ENCODE peak calls at places on chromosomes 11 and 22, in six cellular contexts. One of them, this sample, is unnamed.
A peak's percentile ranks its signal among the peaks of the same experiment; 100 is the strongest.

GRCh38 chr11:122430490-122430889 is 225.0 kb upstream of the UBASH3B start:
- DNase-seq in endothelial cell: no peak
- DNase-seq in iris pigment epithelial cell: no peak
- DNase-seq in H4: no peak
- DNase-seq in NCI-H1694 treated with DMSO at 0.1 percent for 48 hours: no peak
- DNase-seq in tibial artery: peak; percentile 39
- DNase-seq in this sample: no peak

GRCh38 chr11:63920126-63920869 is 3.3 kb upstream of the RCOR2 start:
- DNase-seq in endothelial cell: peak; percentile 30
- DNase-seq in iris pigment epithelial cell: no peak
- DNase-seq in H4: no peak
- DNase-seq in NCI-H1694 treated with DMSO at 0.1 percent for 48 hours: no peak
- DNase-seq in tibial artery: peak; percentile 61
- DNase-seq in this sample: no peak

GRCh38 chr22:44410396-44411056 is 87.5 kb downstream of the RTL6 start:
- DNase-seq in endothelial cell: no peak
- DNase-seq in iris pigment epithelial cell: no peak
- DNase-seq in H4: no peak
- DNase-seq in NCI-H1694 treated with DMSO at 0.1 percent for 48 hours: peak; percentile 18
- DNase-seq in tibial artery: no peak
- DNase-seq in this sample: no peak

GRCh38 chr22:31179345-31179744 is 19.4 kb downstream of the RNF185 start:
- DNase-seq in endothelial cell: no peak
- DNase-seq in iris pigment epithelial cell: peak; percentile 16
- DNase-seq in H4: peak; percentile 31
- DNase-seq in NCI-H1694 treated with DMSO at 0.1 percent for 48 hours: no peak
- DNase-seq in tibial artery: no peak
- DNase-seq in this sample: peak; percentile 43

GRCh38 chr11:76856571-76856970 is 4.1 kb upstream of the ACER3 start:
- DNase-seq in endothelial cell: no peak
- DNase-seq in iris pigment epithelial cell: no peak
- DNase-seq in H4: no peak
- DNase-seq in NCI-H1694 treated with DMSO at 0.1 percent for 48 hours: no peak
- DNase-seq in tibial artery: no peak
- DNase-seq in this sample: no peak

GRCh38 chr11:126628790-126629621 is 273.5 kb downstream of the ST3GAL4 start:
- DNase-seq in endothelial cell: no peak
- DNase-seq in iris pigment epithelial cell: no peak
- DNase-seq in H4: no peak
- DNase-seq in NCI-H1694 treated with DMSO at 0.1 percent for 48 hours: peak; percentile 71
- DNase-seq in tibial artery: no peak
- DNase-seq in this sample: no peak

GRCh38 chr11:2386591-2386990 is 9.5 kb downstream of the CD81 start:
- DNase-seq in endothelial cell: no peak
- DNase-seq in iris pigment epithelial cell: no peak
- DNase-seq in H4: no peak
- DNase-seq in NCI-H1694 treated with DMSO at 0.1 percent for 48 hours: no peak
- DNase-seq in tibial artery: no peak
- DNase-seq in this sample: no peak

GRCh38 chr22:19448076-19448607 is 631 bp upstream of the C22orf39 start:
- DNase-seq in endothelial cell: peak; percentile 24
- DNase-seq in iris pigment epithelial cell: peak; percentile 83
- DNase-seq in H4: peak; percentile 40
- DNase-seq in NCI-H1694 treated with DMSO at 0.1 percent for 48 hours: peak; percentile 53
- DNase-seq in tibial artery: no peak
- DNase-seq in this sample: peak; percentile 41

GRCh38 chr11:13897606-13898276 is 64.8 kb upstream of the SPON1 start:
- DNase-seq in endothelial cell: no peak
- DNase-seq in iris pigment epithelial cell: no peak
- DNase-seq in H4: no peak
- DNase-seq in NCI-H1694 treated with DMSO at 0.1 percent for 48 hours: peak; percentile 79
- DNase-seq in tibial artery: no peak
- DNase-seq in this sample: no peak

GRCh38 chr11:120134931-120135228 is 3.0 kb downstream of the TRIM29 start:
- DNase-seq in endothelial cell: peak; percentile 0
- DNase-seq in iris pigment epithelial cell: no peak
- DNase-seq in H4: no peak
- DNase-seq in NCI-H1694 treated with DMSO at 0.1 percent for 48 hours: no peak
- DNase-seq in tibial artery: peak; percentile 11
- DNase-seq in this sample: no peak

GRCh38 chr22:27726726-27727449 is 74.7 kb downstream of the MN1 start:
- DNase-seq in endothelial cell: no peak
- DNase-seq in iris pigment epithelial cell: peak; percentile 51
- DNase-seq in H4: peak; percentile 87
- DNase-seq in NCI-H1694 treated with DMSO at 0.1 percent for 48 hours: no peak
- DNase-seq in tibial artery: peak; percentile 71
- DNase-seq in this sample: peak; percentile 91

GRCh38 chr22:39266398-39267030 is 21.7 kb upstream of the PDGFB start:
- DNase-seq in endothelial cell: no peak
- DNase-seq in iris pigment epithelial cell: peak; percentile 82
- DNase-seq in H4: no peak
- DNase-seq in NCI-H1694 treated with DMSO at 0.1 percent for 48 hours: no peak
- DNase-seq in tibial artery: peak; percentile 62
- DNase-seq in this sample: no peak

GRCh38 chr22:36510966-36511881 is 4.4 kb upstream of the FOXRED2 start:
- DNase-seq in endothelial cell: peak; percentile 66
- DNase-seq in iris pigment epithelial cell: peak; percentile 64
- DNase-seq in H4: peak; percentile 25
- DNase-seq in NCI-H1694 treated with DMSO at 0.1 percent for 48 hours: peak; percentile 4
- DNase-seq in tibial artery: no peak
- DNase-seq in this sample: peak; percentile 48

GRCh38 chr22:30584441-30584840 is 7.3 kb downstream of the PES1 start:
- DNase-seq in endothelial cell: no peak
- DNase-seq in iris pigment epithelial cell: no peak
- DNase-seq in H4: no peak
- DNase-seq in NCI-H1694 treated with DMSO at 0.1 percent for 48 hours: no peak
- DNase-seq in tibial artery: no peak
- DNase-seq in this sample: no peak

GRCh38 chr11:66877585-66877984 is 20.7 kb downstream of the LRFN4 start:
- DNase-seq in endothelial cell: no peak
- DNase-seq in iris pigment epithelial cell: peak; percentile 59
- DNase-seq in H4: peak; percentile 48
- DNase-seq in NCI-H1694 treated with DMSO at 0.1 percent for 48 hours: no peak
- DNase-seq in tibial artery: no peak
- DNase-seq in this sample: no peak

GRCh38 chr11:97732011-97732632 is 1288.6 kb upstream of the CNTN5 start:
- DNase-seq in endothelial cell: no peak
- DNase-seq in iris pigment epithelial cell: no peak
- DNase-seq in H4: no peak
- DNase-seq in NCI-H1694 treated with DMSO at 0.1 percent for 48 hours: no peak
- DNase-seq in tibial artery: no peak
- DNase-seq in this sample: no peak

GRCh38 chr11:110337570-110338193 is 41.3 kb upstream of the RDX start:
- DNase-seq in endothelial cell: no peak
- DNase-seq in iris pigment epithelial cell: peak; percentile 46
- DNase-seq in H4: no peak
- DNase-seq in NCI-H1694 treated with DMSO at 0.1 percent for 48 hours: no peak
- DNase-seq in tibial artery: no peak
- DNase-seq in this sample: peak; percentile 78

GRCh38 chr11:77266766-77267165 is 34.7 kb downstream of the GDPD4 start:
- DNase-seq in endothelial cell: no peak
- DNase-seq in iris pigment epithelial cell: peak; percentile 61
- DNase-seq in H4: no peak
- DNase-seq in NCI-H1694 treated with DMSO at 0.1 percent for 48 hours: no peak
- DNase-seq in tibial artery: no peak
- DNase-seq in this sample: no peak

GRCh38 chr22:37464181-37464580 is 22.0 kb downstream of the MFNG start:
- DNase-seq in endothelial cell: no peak
- DNase-seq in iris pigment epithelial cell: no peak
- DNase-seq in H4: no peak
- DNase-seq in NCI-H1694 treated with DMSO at 0.1 percent for 48 hours: peak; percentile 63
- DNase-seq in tibial artery: no peak
- DNase-seq in this sample: no peak

GRCh38 chr11:76787911-76788596 is 4.9 kb downstream of the TSKU start:
- DNase-seq in endothelial cell: no peak
- DNase-seq in iris pigment epithelial cell: peak; percentile 88
- DNase-seq in H4: no peak
- DNase-seq in NCI-H1694 treated with DMSO at 0.1 percent for 48 hours: no peak
- DNase-seq in tibial artery: peak; percentile 34
- DNase-seq in this sample: no peak

GRCh38 chr22:28882878-28883656 is at the start of gene ZNRF3:
- DNase-seq in endothelial cell: peak; percentile 96
- DNase-seq in iris pigment epithelial cell: peak; percentile 93
- DNase-seq in H4: peak; percentile 53
- DNase-seq in NCI-H1694 treated with DMSO at 0.1 percent for 48 hours: peak; percentile 42
- DNase-seq in tibial artery: peak; percentile 90
- DNase-seq in this sample: peak; percentile 51

GRCh38 chr22:33871935-33872334 is 48.3 kb downstream of the LARGE1 start:
- DNase-seq in endothelial cell: no peak
- DNase-seq in iris pigment epithelial cell: no peak
- DNase-seq in H4: no peak
- DNase-seq in NCI-H1694 treated with DMSO at 0.1 percent for 48 hours: no peak
- DNase-seq in tibial artery: no peak
- DNase-seq in this sample: no peak

GRCh38 chr11:121134758-121135312 is 33.8 kb downstream of the TECTA start:
- DNase-seq in endothelial cell: no peak
- DNase-seq in iris pigment epithelial cell: no peak
- DNase-seq in H4: no peak
- DNase-seq in NCI-H1694 treated with DMSO at 0.1 percent for 48 hours: no peak
- DNase-seq in tibial artery: no peak
- DNase-seq in this sample: no peak

GRCh38 chr11:76086713-76087635 is 119.3 kb downstream of the WNT11 start:
- DNase-seq in endothelial cell: no peak
- DNase-seq in iris pigment epithelial cell: peak; percentile 88
- DNase-seq in H4: no peak
- DNase-seq in NCI-H1694 treated with DMSO at 0.1 percent for 48 hours: no peak
- DNase-seq in tibial artery: no peak
- DNase-seq in this sample: no peak

GRCh38 chr11:34251640-34251980 is 106.2 kb downstream of the ABTB2 start:
- DNase-seq in endothelial cell: no peak
- DNase-seq in iris pigment epithelial cell: peak; percentile 49
- DNase-seq in H4: no peak
- DNase-seq in NCI-H1694 treated with DMSO at 0.1 percent for 48 hours: no peak
- DNase-seq in tibial artery: no peak
- DNase-seq in this sample: peak; percentile 37

GRCh38 chr22:50691521-50691920 is 18.9 kb downstream of the SHANK3 start:
- DNase-seq in endothelial cell: no peak
- DNase-seq in iris pigment epithelial cell: peak; percentile 47
- DNase-seq in H4: no peak
- DNase-seq in NCI-H1694 treated with DMSO at 0.1 percent for 48 hours: peak; percentile 55
- DNase-seq in tibial artery: peak; percentile 13
- DNase-seq in this sample: peak; percentile 36

GRCh38 chr22:26616650-26617049 is 1.2 kb downstream of the CRYBB1 start:
- DNase-seq in endothelial cell: no peak
- DNase-seq in iris pigment epithelial cell: no peak
- DNase-seq in H4: no peak
- DNase-seq in NCI-H1694 treated with DMSO at 0.1 percent for 48 hours: no peak
- DNase-seq in tibial artery: no peak
- DNase-seq in this sample: no peak

GRCh38 chr11:125979521-125979920 is 33.7 kb downstream of the VSIG10L2 start:
- DNase-seq in endothelial cell: no peak
- DNase-seq in iris pigment epithelial cell: no peak
- DNase-seq in H4: no peak
- DNase-seq in NCI-H1694 treated with DMSO at 0.1 percent for 48 hours: no peak
- DNase-seq in tibial artery: no peak
- DNase-seq in this sample: no peak

GRCh38 chr11:109205312-109205711 is 216.7 kb upstream of the C11orf87 start:
- DNase-seq in endothelial cell: no peak
- DNase-seq in iris pigment epithelial cell: no peak
- DNase-seq in H4: no peak
- DNase-seq in NCI-H1694 treated with DMSO at 0.1 percent for 48 hours: no peak
- DNase-seq in tibial artery: no peak
- DNase-seq in this sample: no peak

GRCh38 chr22:42434283-42434682 is 2.1 kb upstream of the NFAM1 start:
- DNase-seq in endothelial cell: no peak
- DNase-seq in iris pigment epithelial cell: no peak
- DNase-seq in H4: no peak
- DNase-seq in NCI-H1694 treated with DMSO at 0.1 percent for 48 hours: peak; percentile 38
- DNase-seq in tibial artery: no peak
- DNase-seq in this sample: no peak

GRCh38 chr11:2462092-2462985 is 17.5 kb downstream of the KCNQ1 start:
- DNase-seq in endothelial cell: no peak
- DNase-seq in iris pigment epithelial cell: no peak
- DNase-seq in H4: no peak
- DNase-seq in NCI-H1694 treated with DMSO at 0.1 percent for 48 hours: no peak
- DNase-seq in tibial artery: no peak
- DNase-seq in this sample: no peak

GRCh38 chr11:20367313-20367948 is 3.9 kb downstream of the HTATIP2 start:
- DNase-seq in endothelial cell: no peak
- DNase-seq in iris pigment epithelial cell: peak; percentile 91
- DNase-seq in H4: peak; percentile 88
- DNase-seq in NCI-H1694 treated with DMSO at 0.1 percent for 48 hours: no peak
- DNase-seq in tibial artery: peak; percentile 63
- DNase-seq in this sample: peak; percentile 92

This sample was measured in A172.